ENCODE peak calls at places on chromosomes 4 and X, in four cellular contexts. B, R, M and P are unnamed samples.

GRCh38 chr4:66590488-66591215 is 920.4 kb upstream of the EPHA5 start:
- DNase-seq in B (no peak), R (no peak), M (no peak), P (no peak)

GRCh38 chrX:45621356-45622041 is 420.8 kb upstream of the DIPK2B start:
- DNase-seq in M (no peak), R (no peak), B (no peak), P (no peak)

GRCh38 chr4:54669831-54670230 is 12.1 kb downstream of the KIT start:
- DNase-seq in R (no peak), B (no peak), M (no peak), P (no peak)

GRCh38 chrX:39416547-39417262 is 615.4 kb downstream of the MID1IP1 start:
- DNase-seq in R (no peak), M (no peak), B (no peak), P (no peak)

GRCh38 chr4:1418494-1419285 is 12.4 kb upstream of the NKX1-1 start:
- DNase-seq in B (no peak), R (no peak), M (no peak), P (no peak)

GRCh38 chrX:107102980-107103379 is 15.6 kb downstream of the RBM41 start:
- DNase-seq in M (peak; percentile 3), R (no peak), B (no peak), P (no peak)

GRCh38 chr4:177441803-177442622 is at the start of gene AGA:
- DNase-seq in B (peak; percentile 85), M (peak; percentile 87), R (peak; percentile 74), P (peak; percentile 96)

GRCh38 chr4:156694413-156694812 is 277.2 kb downstream of the PDGFC start:
- DNase-seq in R (no peak), B (no peak), M (no peak), P (no peak)

GRCh38 chr4:94419956-94420355 is 31.8 kb upstream of the PDLIM5 start:
- DNase-seq in B (no peak), M (peak; percentile 76), R (no peak), P (no peak)

GRCh38 chr4:96102541-96103018 is 262.7 kb downstream of the PDHA2 start:
- DNase-seq in B (no peak), R (no peak), M (no peak), P (no peak)

GRCh38 chr4:6199344-6199921 is 916 bp downstream of the JAKMIP1 start:
- DNase-seq in R (no peak), M (no peak), B (no peak), P (peak; percentile 74)

GRCh38 chrX:131792356-131792749 is 230.7 kb upstream of the STK26 start:
- DNase-seq in B (peak; percentile 47), M (no peak), R (peak; percentile 98), P (peak; percentile 63)

GRCh38 chr4:189136462-189136861 is 804.2 kb upstream of the FRG1 start:
- DNase-seq in M (no peak), R (no peak), B (no peak), P (no peak)

GRCh38 chrX:133593531-133593930 is 178.2 kb upstream of the GPC4 start:
- DNase-seq in R (no peak), M (no peak), B (no peak), P (no peak)

GRCh38 chr4:16114546-16114945 is 30.7 kb upstream of the PROM1 start:
- DNase-seq in R (no peak), B (no peak), M (no peak), P (no peak)

GRCh38 chrX:19698125-19698524 is 182.8 kb upstream of the MAP3K15 start:
- DNase-seq in B (no peak), M (no peak), R (no peak), P (no peak)

GRCh38 chrX:40094041-40094899 is 3.5 kb downstream of the BCOR start:
- DNase-seq in R (no peak), B (no peak), M (no peak), P (peak; percentile 65)

GRCh38 chr4:149005191-149005590 is 563.0 kb upstream of the NR3C2 start:
- DNase-seq in M (no peak), B (no peak), R (no peak), P (no peak)

GRCh38 chrX:153853180-153853901 is 23.0 kb upstream of the PDZD4 start:
- DNase-seq in M (no peak), B (no peak), R (no peak), P (no peak)

GRCh38 chr4:108834787-108835384 is 72.0 kb upstream of the ETNPPL start:
- DNase-seq in R (no peak), M (peak; percentile 23), B (no peak), P (peak; percentile 16)

GRCh38 chr4:151049430-151049884 is 34.4 kb upstream of the LRBA start:
- DNase-seq in R (no peak), M (no peak), B (no peak), P (no peak)

GRCh38 chrX:19758536-19758935 is 128.9 kb downstream of the SH3KBP1 start:
- DNase-seq in B (no peak), M (peak; percentile 26), R (no peak), P (no peak)

GRCh38 chrX:120244735-120245498 is 5.7 kb upstream of the ZBTB33 start:
- DNase-seq in M (peak; percentile 71), R (no peak), B (peak; percentile 63), P (peak; percentile 54)

GRCh38 chr4:13570916-13571315 is 26.6 kb upstream of the NKX3-2 start:
- DNase-seq in B (no peak), R (no peak), M (no peak), P (no peak)

GRCh38 chr4:62644372-62644771 is 1444.2 kb downstream of the ADGRL3 start:
- DNase-seq in R (no peak), M (peak; percentile 15), B (no peak), P (no peak)

GRCh38 chr4:8019396-8020365 is 80.0 kb upstream of the AFAP1 start:
- DNase-seq in B (no peak), M (no peak), R (no peak), P (peak; percentile 64)

GRCh38 chr4:108683479-108683878 is 33.1 kb downstream of the OSTC start:
- DNase-seq in B (peak; percentile 2), M (peak; percentile 15), R (no peak), P (peak; percentile 8)

GRCh38 chr4:65845169-65845568 is 174.9 kb upstream of the EPHA5 start:
- DNase-seq in B (no peak), M (no peak), R (no peak), P (no peak)

GRCh38 chrX:38336538-38337240 is 9.4 kb upstream of the RPGR start:
- DNase-seq in M (no peak), R (no peak), B (no peak), P (no peak)

GRCh38 chrX:119507206-119507605 is 39.0 kb downstream of the SLC25A5 start:
- DNase-seq in M (no peak), B (no peak), R (no peak), P (no peak)

GRCh38 chr4:185608223-185608622 is 72.9 kb upstream of the PDLIM3 start:
- DNase-seq in R (no peak), B (no peak), M (no peak), P (no peak)

GRCh38 chr4:45345551-45345950 is 619.2 kb upstream of the GNPDA2 start:
- DNase-seq in M (no peak), B (no peak), R (no peak), P (peak; percentile 8)

GRCh38 chr4:127015616-127016015 is 617.1 kb upstream of the INTU start:
- DNase-seq in M (no peak), B (no peak), R (no peak), P (no peak)

GRCh38 chrX:39752820-39753219 is 344.9 kb downstream of the BCOR start:
- DNase-seq in M (no peak), B (no peak), R (no peak), P (no peak)

GRCh38 chr4:168335621-168336020 is 17.1 kb upstream of the DDX60 start:
- DNase-seq in R (no peak), B (no peak), M (no peak), P (no peak)
- TF ChIP-seq PBX3 in R (no peak), B (no peak), M (no peak), P (no peak)

GRCh38 chr4:3007724-3008123 is 44.4 kb downstream of the GRK4 start:
- DNase-seq in R (no peak), B (no peak), M (no peak), P (no peak)

GRCh38 chr4:3011456-3012220 is 48.3 kb downstream of the GRK4 start:
- DNase-seq in M (no peak), B (no peak), R (no peak), P (no peak)

GRCh38 chr4:3010998-3011397 is 47.6 kb downstream of the GRK4 start:
- DNase-seq in R (no peak), M (no peak), B (no peak), P (no peak)

GRCh38 chr4:3010577-3010976 is 47.2 kb downstream of the GRK4 start:
- DNase-seq in B (no peak), R (no peak), M (no peak), P (no peak)

GRCh38 chr4:3009422-3009821 is 46.1 kb downstream of the GRK4 start:
- DNase-seq in B (peak; percentile 11), M (peak; percentile 84), R (no peak), P (no peak)
- TF ChIP-seq PBX3 in B (no peak), M (no peak), R (no peak), P (no peak)

GRCh38 chr4:172892300-172892699 is 276.3 kb upstream of the GALNT7 start:
- DNase-seq in R (no peak), M (no peak), B (no peak), P (no peak)
- TF ChIP-seq PBX3 in R (no peak), M (no peak), B (no peak), P (no peak)

DNA sequence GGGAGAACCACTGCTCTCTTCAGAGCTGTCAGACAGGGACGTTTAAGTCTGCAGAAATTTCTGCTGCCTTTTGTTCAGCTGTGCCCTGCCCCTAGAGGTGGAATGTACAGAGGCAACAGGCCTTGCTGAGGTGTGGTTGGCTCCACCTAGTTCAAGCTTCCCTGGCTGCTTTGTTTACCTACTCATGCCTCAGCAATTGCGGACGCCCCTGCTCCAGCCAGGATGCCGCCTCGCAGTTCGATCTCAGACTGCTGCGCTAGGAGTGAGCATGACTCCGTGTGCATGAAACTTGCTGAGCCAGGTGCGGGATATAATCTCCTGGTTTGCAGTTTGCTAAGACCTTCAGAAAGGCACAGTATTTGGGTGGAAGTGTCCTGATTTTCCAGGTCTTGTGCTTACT is 70.9 kb downstream of the MAGEB5 start:
- DNase-seq in M (peak; percentile 0), R (no peak), B (no peak), P (no peak)
- TF ChIP-seq PBX3 in M (no peak), R (no peak), B (no peak), P (no peak)

GRCh38 chrX:123217077-123217476 is 33.0 kb downstream of the GRIA3 start:
- DNase-seq in B (no peak), R (no peak), M (no peak), P (no peak)
- TF ChIP-seq PBX3 in B (no peak), R (no peak), M (no peak), P (no peak)